ENCODE peak calls at places on chromosome 16, in six cellular contexts. V is esophagus squamous epithelium, G is right lobe of liver, P is fibroblast of lung, I is neural progenitor cell, Y is foreskin keratinocyte. Q is an unnamed sample.

GRCh38 chr16:24505959-24506358 is 33.4 kb upstream of the RBBP6 start:
- DNase-seq in I (no peak), Y (no peak), V (no peak), G (no peak), P (no peak), Q (no peak)

GRCh38 chr16:57829969-57830360 is 27.7 kb upstream of the KIFC3 start:
- DNase-seq in V (no peak), I (no peak), G (no peak), P (no peak), Y (no peak), Q (no peak)

GRCh38 chr16:87412371-87412995 is 20.3 kb downstream of the MAP1LC3B start:
- DNase-seq in Y (no peak), G (no peak), I (no peak), P (no peak), V (no peak), Q (peak; percentile 64)

GRCh38 chr16:379183-379960 is 2.4 kb downstream of the PGAP6 start:
- DNase-seq in Y (no peak), I (no peak), G (peak; percentile 49), P (no peak), V (no peak), Q (peak; percentile 88)

GRCh38 chr16:31451681-31452351 is 7.5 kb upstream of the ARMC5 start:
- DNase-seq in P (peak; percentile 78), Y (peak; percentile 74), G (no peak), V (no peak), I (peak; percentile 79), Q (no peak)

GRCh38 chr16:84449156-84450140 is 55.0 kb downstream of the MEAK7 start:
- DNase-seq in V (no peak), P (no peak), G (peak; percentile 38), I (no peak), Y (no peak), Q (peak; percentile 77)

GRCh38 chr16:49395021-49395420 is 21.4 kb downstream of the C16orf78 start:
- DNase-seq in P (no peak), V (no peak), Y (no peak), I (no peak), G (no peak), Q (no peak)

GRCh38 chr16:31148281-31148728 is 1.6 kb downstream of the PRSS36 start:
- DNase-seq in G (no peak), V (no peak), P (no peak), I (peak; percentile 34), Y (no peak), Q (peak; percentile 90)

GRCh38 chr16:69754143-69754468 is 620 bp downstream of the NOB1 start:
- DNase-seq in P (no peak), I (no peak), Y (peak; percentile 15), G (no peak), V (no peak), Q (no peak)

GRCh38 chr16:56737539-56737938 is 7.6 kb downstream of the NUP93 start:
- DNase-seq in P (no peak), I (no peak), V (no peak), G (no peak), Y (no peak), Q (no peak)

GRCh38 chr16:1983544-1984346 is at the start of gene GFER:
- DNase-seq in G (peak; percentile 94), I (peak; percentile 99), V (no peak), Y (peak; percentile 62), P (peak; percentile 89), Q (peak; percentile 97)

GRCh38 chr16:25905810-25906209 is 214.1 kb downstream of the HS3ST4 start:
- DNase-seq in P (no peak), I (no peak), G (no peak), Y (no peak), V (no peak), Q (no peak)

GRCh38 chr16:85475233-85475632 is 137.9 kb upstream of the GSE1 start:
- DNase-seq in I (no peak), Y (no peak), P (no peak), V (no peak), G (no peak), Q (no peak)

GRCh38 chr16:85475691-85476300 is 137.3 kb upstream of the GSE1 start:
- DNase-seq in V (no peak), Y (no peak), G (no peak), P (no peak), I (no peak), Q (no peak)

GRCh38 chr16:85473326-85473725 is 139.8 kb upstream of the GSE1 start:
- DNase-seq in P (no peak), V (no peak), Y (no peak), G (no peak), I (peak; percentile 54), Q (no peak)

GRCh38 chr16:85473909-85474640 is 139.0 kb upstream of the GSE1 start:
- DNase-seq in P (no peak), Y (no peak), G (no peak), V (no peak), I (no peak), Q (no peak)

GRCh38 chr16:85474808-85475207 is 138.3 kb upstream of the GSE1 start:
- DNase-seq in P (no peak), Y (no peak), I (no peak), G (no peak), V (no peak), Q (no peak)
- H3K27ac ChIP-seq in P (no peak overlapping the region), Y (no peak overlapping the region), I (no peak overlapping the region), G (no peak overlapping the region), V (no peak overlapping the region), Q (no peak overlapping the region)

GRCh38 chr16:89137666-89138512 is 33.7 kb upstream of the CDH15 start:
- DNase-seq in I (no peak), G (no peak), V (no peak), P (no peak), Y (no peak), Q (no peak)

GRCh38 chr16:89133457-89134127 is 38.0 kb upstream of the CDH15 start:
- DNase-seq in P (no peak), V (no peak), Y (no peak), I (no peak), G (peak; percentile 35), Q (no peak)

GRCh38 chr16:89136931-89137330 is 34.6 kb upstream of the CDH15 start:
- DNase-seq in Y (no peak), P (no peak), I (no peak), V (no peak), G (no peak), Q (no peak)

GRCh38 chr16:89134269-89134668 is 37.3 kb upstream of the CDH15 start:
- DNase-seq in P (no peak), G (peak; percentile 21), I (no peak), Y (no peak), V (no peak), Q (peak; percentile 63)

DNA sequence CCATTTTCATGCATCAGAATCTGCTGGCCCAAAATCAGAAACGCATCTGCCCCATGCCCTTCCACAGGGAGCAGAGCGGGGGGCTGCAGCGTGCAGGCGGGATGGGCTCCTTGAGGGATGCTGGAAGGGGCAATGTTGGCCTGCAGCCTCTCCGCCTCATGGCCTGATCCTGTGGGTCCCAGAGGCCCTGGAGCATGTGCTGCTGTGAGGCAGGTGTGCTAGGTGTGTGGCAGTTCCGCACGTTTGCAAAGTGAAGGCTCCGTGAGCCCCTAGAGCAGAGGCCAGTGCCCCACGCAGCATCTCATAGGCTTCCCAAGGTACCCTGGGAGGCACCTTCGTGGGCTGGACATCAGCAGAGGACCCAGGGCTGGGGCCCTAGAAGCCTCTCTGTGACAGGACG is 36.4 kb upstream of the CDH15 start:
- DNase-seq in I (no peak), Y (no peak), V (no peak), P (no peak), G (no peak), Q (no peak)
- H3K4me1 ChIP-seq in I (no peaks in the 10 kb centered on the region), Y (no peaks in the 10 kb centered on the region), V (no peaks in the 10 kb centered on the region), P (no peaks in the 10 kb centered on the region), G (no peaks in the 10 kb centered on the region), Q (no peaks in the 10 kb centered on the region)

DNA sequence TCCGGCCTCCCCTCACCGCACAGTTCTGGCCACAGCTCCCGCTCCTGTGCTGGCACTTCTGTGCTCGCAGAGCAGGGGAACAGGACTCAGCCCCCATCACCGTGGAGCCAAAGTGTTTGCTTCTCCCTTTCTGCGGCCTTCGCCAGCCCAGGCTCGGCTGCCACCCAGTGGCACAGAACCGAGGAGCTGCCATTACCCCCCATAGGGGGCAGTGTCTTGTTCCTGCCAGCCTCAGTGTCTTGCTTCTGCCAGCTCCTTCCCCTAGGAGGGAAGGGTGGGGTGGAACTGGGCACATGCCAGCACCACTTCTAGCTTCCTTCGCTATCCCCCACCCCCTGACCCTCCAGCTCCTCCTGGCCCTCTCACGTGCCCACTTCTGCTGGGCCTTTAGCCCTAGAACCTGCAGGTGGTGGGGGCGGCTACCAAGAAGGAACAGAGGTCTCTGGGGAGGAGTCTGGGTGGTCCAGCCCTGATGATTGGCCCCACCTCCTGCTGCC is 645 bp upstream of the ELMO3 start:
- DNase-seq in Y (peak; percentile 70), I (peak; percentile 53), G (no peak), V (no peak), P (peak; percentile 24), Q (peak; percentile 76)
- TF ChIP-seq CTCF in Y (peak; percentile 98), I (peak; percentile 53), G (peak; percentile 34), V (peak; percentile 73), P (peak; percentile 59), Q (peak; percentile 63)

DNA sequence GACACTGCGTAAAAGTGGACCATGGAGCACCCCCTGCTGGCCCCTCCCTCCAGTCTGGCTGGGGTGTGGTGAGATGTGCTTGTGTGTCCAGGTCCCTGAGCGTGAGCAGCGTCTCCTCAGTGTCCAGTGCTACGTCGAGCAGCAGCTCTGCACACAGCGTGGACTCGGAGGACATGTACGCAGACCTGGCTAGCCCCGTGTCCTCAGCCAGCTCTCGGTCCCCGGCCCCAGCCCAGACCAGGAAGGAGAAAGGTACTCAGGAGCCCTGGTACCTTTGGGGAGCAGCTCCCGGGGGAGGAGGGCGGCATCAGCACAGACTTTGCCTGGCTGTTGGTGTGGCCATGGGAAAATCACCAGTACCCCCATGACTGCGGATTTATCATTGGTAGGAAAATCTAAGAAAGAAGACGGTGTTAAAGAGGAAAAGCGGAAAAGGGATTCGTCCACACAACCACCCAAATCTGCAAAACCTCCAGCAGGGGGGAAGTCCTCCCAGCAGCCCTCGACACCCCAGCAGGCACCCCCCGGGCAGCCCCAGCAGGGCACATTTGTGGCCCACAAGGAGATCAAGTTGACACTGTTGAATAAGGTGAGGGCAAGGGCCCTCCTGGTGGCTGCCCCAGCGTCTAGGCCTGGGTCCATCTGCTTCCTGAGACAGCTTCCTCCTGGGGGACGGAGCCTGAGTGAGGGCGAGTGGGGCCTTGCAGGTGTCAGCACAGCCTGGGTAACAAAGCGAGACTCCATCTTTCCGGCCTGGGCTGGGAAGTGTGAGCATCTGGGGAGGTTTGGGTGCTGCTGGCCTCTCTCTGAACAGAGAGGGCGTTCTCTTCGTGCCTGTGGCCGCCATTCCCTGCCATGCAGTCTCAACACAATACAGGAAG is 10.6 kb upstream of the IL17C start:
- DNase-seq in Y (no peak), I (no peak), P (no peak), V (no peak), G (no peak), Q (no peak)
- H3K27ac ChIP-seq in Y (no peak overlapping the region), I (no peak overlapping the region), P (no peak overlapping the region), V (no peak overlapping the region), G (no peak overlapping the region), Q (no peak overlapping the region)

DNA sequence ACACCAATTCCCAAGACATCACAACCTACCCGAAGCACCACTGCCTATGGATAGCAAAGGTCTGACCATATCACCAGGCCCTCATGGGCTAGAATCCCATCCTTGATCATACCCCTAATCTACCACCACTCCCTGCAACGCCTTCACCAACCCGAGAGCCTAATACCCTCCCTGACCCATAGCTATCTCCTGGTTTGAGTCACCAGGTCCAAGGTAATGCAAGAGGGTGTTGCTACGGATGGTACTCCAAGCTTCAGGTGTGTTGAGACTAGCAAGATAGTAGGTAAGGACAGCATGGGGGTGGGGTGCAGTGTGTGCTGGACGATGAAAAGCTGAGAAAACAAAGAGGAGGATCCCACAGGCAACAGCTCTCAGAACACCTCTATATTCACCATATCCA is 258.0 kb downstream of the ZFHX3 start:
- DNase-seq in V (no peak), G (no peak), Y (no peak), P (no peak), I (no peak), Q (no peak)
- H3K4me1 ChIP-seq in V (no peaks in the 10 kb centered on the region), G (no peaks in the 10 kb centered on the region), Y (no peaks in the 10 kb centered on the region), P (peaks cover 14% of the 10 kb centered on the region), I (peaks cover 42% of the 10 kb centered on the region), Q (no peaks in the 10 kb centered on the region)